ENCODE peak calls at places on chromosomes 12 and 14, in four cellular contexts. G is HepG2, B is H1, A is GM12878. N is an unnamed sample.

GRCh38 chr14:38553586-38553985 is 297.7 kb upstream of the CLEC14A start:
- DNase-seq in G (no peak), B (no peak), A (no peak), N (no peak)

GRCh38 chr12:100554608-100555077 is 18.8 kb upstream of the GAS2L3 start:
- DNase-seq in G (peak; percentile 88), B (no peak), A (no peak), N (peak; percentile 78)

GRCh38 chr12:84842406-84843013 is 70.1 kb downstream of the SLC6A15 start:
- DNase-seq in G (peak; percentile 16), B (no peak), A (no peak), N (peak; percentile 2)

GRCh38 chr12:50174971-50175715 is 8.0 kb upstream of the CERS5 start:
- DNase-seq in G (peak; percentile 62), B (no peak), A (no peak), N (peak; percentile 76)

GRCh38 chr14:52551696-52552062 is 626 bp downstream of the TXNDC16 start:
- DNase-seq in G (peak; percentile 32), B (no peak), A (no peak), N (no peak)

GRCh38 chr14:104979758-104980591 is 1.8 kb upstream of the AHNAK2 start:
- DNase-seq in G (no peak), B (no peak), A (no peak), N (no peak)

GRCh38 chr12:130146532-130146931 is 15.7 kb upstream of the FZD10 start:
- DNase-seq in G (no peak), B (no peak), A (no peak), N (no peak)

GRCh38 chr14:54182419-54183040 is 214.3 kb upstream of the CDKN3 start:
- DNase-seq in G (peak; percentile 33), B (no peak), A (no peak), N (no peak)

GRCh38 chr12:90954921-90955320 is at the start of gene CCER1:
- DNase-seq in G (no peak), B (no peak), A (no peak), N (no peak)

GRCh38 chr12:50581226-50582184 is 76.7 kb downstream of the DIP2B start:
- DNase-seq in G (no peak), B (no peak), A (no peak), N (no peak)

GRCh38 chr14:100115236-100115635 is 44.2 kb downstream of the DEGS2 start:
- DNase-seq in G (no peak), B (no peak), A (no peak), N (no peak)

GRCh38 chr12:65280306-65280705 is 1.8 kb downstream of the MSRB3 start:
- DNase-seq in G (no peak), B (no peak), A (no peak), N (no peak)

GRCh38 chr12:108886873-108887629 is 7.2 kb downstream of the DAO start:
- DNase-seq in G (no peak), B (no peak), A (no peak), N (no peak)

GRCh38 chr14:100307215-100308111 is 1.2 kb upstream of the SLC25A29 start:
- DNase-seq in G (no peak), B (peak; percentile 78), A (no peak), N (no peak)

GRCh38 chr12:2212971-2213869 is 160.4 kb downstream of the CACNA1C start:
- DNase-seq in G (no peak), B (no peak), A (no peak), N (peak; percentile 82)

GRCh38 chr14:52075371-52075770 is 6.5 kb upstream of the NID2 start:
- DNase-seq in G (no peak), B (no peak), A (no peak), N (no peak)

GRCh38 chr14:36513012-36513420 is 7.0 kb downstream of the NKX2-1 start:
- DNase-seq in G (no peak), B (no peak), A (no peak), N (no peak)

GRCh38 chr12:85309180-85309579 is 29.2 kb downstream of the ALX1 start:
- DNase-seq in G (no peak), B (no peak), A (no peak), N (no peak)

GRCh38 chr14:69643430-69644200 is 32.2 kb downstream of the SUSD6 start:
- DNase-seq in G (peak; percentile 89), B (no peak), A (no peak), N (no peak)

GRCh38 chr14:55926007-55926406 is 192.2 kb upstream of the PELI2 start:
- DNase-seq in G (peak; percentile 56), B (no peak), A (no peak), N (no peak)

GRCh38 chr12:84463756-84464495 is 448.7 kb downstream of the SLC6A15 start:
- DNase-seq in G (no peak), B (no peak), A (no peak), N (no peak)

GRCh38 chr12:54404061-54405004 is 14.7 kb downstream of the ITGA5 start:
- DNase-seq in G (peak; percentile 40), B (peak; percentile 95), A (no peak), N (peak; percentile 71)

GRCh38 chr12:125518074-125518473 is 452.8 kb downstream of the AACS start:
- DNase-seq in G (no peak), B (peak; percentile 54), A (no peak), N (peak; percentile 27)

GRCh38 chr14:105817971-105818711 is 291.8 kb downstream of the TMEM121 start:
- DNase-seq in G (no peak), B (no peak), A (peak; percentile 71), N (no peak)

GRCh38 chr14:100546051-100546443 is 41.2 kb downstream of the BEGAIN start:
- DNase-seq in G (no peak), B (peak; percentile 67), A (no peak), N (no peak)

GRCh38 chr12:51067771-51068170 is 15.6 kb downstream of the CSRNP2 start:
- DNase-seq in G (no peak), B (no peak), A (no peak), N (no peak)

GRCh38 chr14:69673578-69674305 is 62.3 kb downstream of the SUSD6 start:
- DNase-seq in G (no peak), B (no peak), A (no peak), N (no peak)

GRCh38 chr14:36214476-36215216 is 38.1 kb upstream of the PTCSC3 start:
- DNase-seq in G (no peak), B (no peak), A (no peak), N (no peak)

GRCh38 chr12:65965358-65965757 is 141.1 kb downstream of the HMGA2 start:
- DNase-seq in G (no peak), B (no peak), A (no peak), N (no peak)

GRCh38 chr12:90037740-90038139 is 329.1 kb upstream of the ATP2B1 start:
- DNase-seq in G (no peak), B (no peak), A (no peak), N (no peak)

GRCh38 chr14:52266782-52267181 is 716 bp upstream of the PTGDR start:
- DNase-seq in G (no peak), B (no peak), A (no peak), N (no peak)

GRCh38 chr14:76863724-76864407 is 37.7 kb downstream of the LRRC74A start:
- DNase-seq in G (peak; percentile 19), B (no peak), A (peak; percentile 13), N (no peak)

GRCh38 chr14:97377550-97377949 is 580.4 kb downstream of the VRK1 start:
- DNase-seq in G (no peak), B (no peak), A (no peak), N (no peak)

GRCh38 chr14:100524233-100524932 is 62.8 kb downstream of the BEGAIN start:
- DNase-seq in G (no peak), B (no peak), A (no peak), N (no peak)

GRCh38 chr14:58749066-58749669 is 111.4 kb downstream of the DACT1 start:
- DNase-seq in G (peak; percentile 4), B (no peak), A (peak; percentile 86), N (no peak)

DNA sequence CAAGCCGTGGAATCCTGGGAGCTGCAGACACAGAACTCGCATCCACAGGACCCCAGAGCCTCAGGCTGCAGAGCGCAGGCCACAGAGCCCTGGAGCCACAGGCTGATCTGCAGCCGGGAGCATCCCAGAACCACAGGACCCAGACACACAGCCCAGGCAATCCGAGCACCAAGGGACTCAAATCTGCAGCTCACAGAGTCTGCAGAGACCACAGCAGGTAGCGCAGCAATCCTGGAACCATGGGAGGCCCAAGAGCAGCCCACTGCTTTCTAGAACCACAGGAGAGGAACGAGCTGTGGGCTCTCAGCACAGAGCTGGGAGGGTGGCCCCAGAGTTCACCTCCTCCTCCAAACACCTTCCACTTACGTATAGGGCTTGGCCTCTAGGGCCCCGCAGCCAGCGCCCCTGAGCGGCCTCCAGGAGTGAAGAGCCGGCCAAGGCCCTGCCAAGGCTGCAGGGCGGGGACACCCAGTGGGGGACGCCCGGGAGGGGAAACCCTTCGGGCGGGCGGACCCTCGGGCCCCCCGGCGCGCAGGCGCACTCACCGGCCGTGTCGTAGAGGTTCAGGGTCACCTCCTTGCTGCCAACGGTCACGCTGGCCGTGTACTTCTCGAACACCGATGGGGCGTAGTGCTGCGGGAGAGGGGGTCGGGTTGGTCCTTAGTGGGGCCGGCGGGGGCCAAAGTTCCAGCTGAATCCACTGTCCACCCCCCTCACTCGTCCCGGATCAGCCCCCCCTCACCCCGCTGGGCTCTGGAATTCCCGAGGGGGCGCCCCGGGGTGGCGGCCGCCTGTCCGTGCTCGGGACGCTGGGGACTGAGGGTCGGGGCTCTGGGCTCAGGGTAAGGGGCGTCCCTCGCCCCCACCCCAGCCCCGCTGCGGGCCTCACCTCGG is 634 bp downstream of the RHOF start:
- DNase-seq in G (peak; percentile 62), B (no peak), A (no peak), N (no peak)
- H3K4me1 ChIP-seq in G (peaks cover 92% of the 10 kb centered on the region), B (peaks cover 18% of the 10 kb centered on the region), A (peaks cover 47% of the 10 kb centered on the region), N (peaks cover 42% of the 10 kb centered on the region)

GRCh38 chr14:64674829-64675228 is 29.4 kb upstream of the PLEKHG3 start:
- DNase-seq in G (no peak), B (no peak), A (no peak), N (no peak)
- TF ChIP-seq SUZ12 in G (no peak), B (no peak), A (no peak), N (no peak)

GRCh38 chr14:68309121-68309520 is 483.7 kb downstream of the ZFP36L1 start:
- DNase-seq in G (no peak), B (no peak), A (no peak), N (no peak)
- H3K4me1 ChIP-seq in G (peaks cover 24% of the 10 kb centered on the region), B (peaks cover 3% of the 10 kb centered on the region), A (peaks cover 67% of the 10 kb centered on the region), N (no peaks in the 10 kb centered on the region)

DNA sequence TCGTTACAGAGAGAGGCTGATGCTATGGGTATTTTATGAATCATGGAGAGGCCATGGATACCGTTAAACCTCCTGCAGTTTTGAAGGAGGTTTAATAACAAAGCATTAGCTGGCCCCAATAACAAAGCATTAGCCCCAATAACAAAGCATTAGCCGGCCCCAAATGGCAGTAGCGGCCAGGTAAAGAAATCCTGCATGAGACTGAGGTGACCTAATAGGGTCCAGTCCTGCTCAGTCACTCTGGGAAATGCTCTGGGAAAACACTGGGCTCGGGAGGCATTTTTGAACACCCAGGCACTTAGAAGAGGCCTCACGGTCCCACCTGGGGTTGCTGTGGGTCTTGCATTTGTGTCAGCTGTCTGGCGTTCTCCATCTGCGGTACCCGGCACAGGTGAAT is 776 bp upstream of the RIN3 start:
- DNase-seq in G (no peak), B (no peak), A (no peak), N (no peak)
- TF ChIP-seq SUZ12 in G (no peak), B (no peak), A (no peak), N (no peak)

GRCh38 chr14:75277796-75278421 is 719 bp upstream of the FOS start:
- DNase-seq in G (no peak), B (no peak), A (no peak), N (no peak)

GRCh38 chr14:75278422-75279152 is at the start of gene FOS:
- DNase-seq in G (peak; percentile 89), B (peak; percentile 91), A (no peak), N (peak; percentile 71)

GRCh38 chr14:75279153-75279738 is 618 bp downstream of the FOS start:
- DNase-seq in G (no peak), B (no peak), A (no peak), N (no peak)

GRCh38 chr14:75275598-75275997 is 3.0 kb upstream of the FOS start:
- DNase-seq in G (no peak), B (no peak), A (no peak), N (no peak)

GRCh38 chr14:75277000-75277795 is 1.4 kb upstream of the FOS start:
- DNase-seq in G (peak; percentile 66), B (peak; percentile 83), A (no peak), N (no peak)
- H3K4me1 ChIP-seq in G (peaks cover 42% of the 10 kb centered on the region), B (peaks cover 11% of the 10 kb centered on the region), A (peaks cover 17% of the 10 kb centered on the region), N (peaks cover 13% of the 10 kb centered on the region)